ENCODE peak calls at places on chromosomes 1 and 21, in eight cellular contexts. D is BE2C, G is right lobe of liver, V is ascending aorta, W is tibial artery, L is Karpas-422, S is colonic mucosa, Z is ovary. O is an unnamed sample.

GRCh38 chr1:27868556-27868931 is 3.8 kb upstream of the THEMIS2 start:
- DNase-seq in G (no peak), W (no peak), S (no peak), Z (no peak), V (no peak), D (no peak), L (no peak), O (no peak)

GRCh38 chr1:202143011-202143767 is 1.3 kb downstream of the ARL8A start:
- DNase-seq in V (no peak), Z (no peak), G (peak; percentile 74), S (peak; percentile 59), D (no peak), W (no peak), L (peak; percentile 87), O (peak; percentile 14)

GRCh38 chr21:44505673-44506278 is 34.2 kb downstream of the KRTAP10-1 start:
- DNase-seq in D (no peak), V (no peak), W (no peak), Z (no peak), S (no peak), L (no peak), G (peak; percentile 17), O (no peak)

GRCh38 chr21:38179504-38179900 is 77.3 kb upstream of the KCNJ15 start:
- DNase-seq in W (no peak), D (no peak), L (no peak), S (no peak), Z (no peak), G (no peak), V (no peak), O (no peak)

GRCh38 chr1:236051107-236051885 is 13.6 kb downstream of the NID1 start:
- DNase-seq in G (no peak), Z (peak; percentile 60), W (no peak), V (no peak), D (no peak), S (no peak), L (no peak), O (no peak)

GRCh38 chr1:211326528-211327340 is at the start of gene TRAF5:
- DNase-seq in G (peak; percentile 58), V (no peak), W (peak; percentile 76), D (peak; percentile 80), Z (peak; percentile 73), L (peak; percentile 75), S (peak; percentile 63), O (peak; percentile 40)

GRCh38 chr1:25720624-25721023 is 79.4 kb upstream of the SELENON start:
- DNase-seq in Z (no peak), D (no peak), G (no peak), S (no peak), L (no peak), V (no peak), W (no peak), O (no peak)

GRCh38 chr1:152996633-152997385 is 4.7 kb upstream of the SPRR3 start:
- DNase-seq in L (no peak), G (no peak), D (no peak), W (no peak), S (no peak), Z (no peak), V (no peak), O (no peak)

GRCh38 chr1:232149302-232150201 is 480.4 kb downstream of the SIPA1L2 start:
- DNase-seq in V (no peak), G (no peak), L (no peak), W (no peak), Z (no peak), D (no peak), S (no peak), O (peak; percentile 81)

GRCh38 chr1:155178441-155179106 is 4.9 kb downstream of the TRIM46 start:
- DNase-seq in D (no peak), Z (peak; percentile 34), L (peak; percentile 14), G (no peak), V (no peak), S (peak; percentile 26), W (peak; percentile 62), O (no peak)

DNA sequence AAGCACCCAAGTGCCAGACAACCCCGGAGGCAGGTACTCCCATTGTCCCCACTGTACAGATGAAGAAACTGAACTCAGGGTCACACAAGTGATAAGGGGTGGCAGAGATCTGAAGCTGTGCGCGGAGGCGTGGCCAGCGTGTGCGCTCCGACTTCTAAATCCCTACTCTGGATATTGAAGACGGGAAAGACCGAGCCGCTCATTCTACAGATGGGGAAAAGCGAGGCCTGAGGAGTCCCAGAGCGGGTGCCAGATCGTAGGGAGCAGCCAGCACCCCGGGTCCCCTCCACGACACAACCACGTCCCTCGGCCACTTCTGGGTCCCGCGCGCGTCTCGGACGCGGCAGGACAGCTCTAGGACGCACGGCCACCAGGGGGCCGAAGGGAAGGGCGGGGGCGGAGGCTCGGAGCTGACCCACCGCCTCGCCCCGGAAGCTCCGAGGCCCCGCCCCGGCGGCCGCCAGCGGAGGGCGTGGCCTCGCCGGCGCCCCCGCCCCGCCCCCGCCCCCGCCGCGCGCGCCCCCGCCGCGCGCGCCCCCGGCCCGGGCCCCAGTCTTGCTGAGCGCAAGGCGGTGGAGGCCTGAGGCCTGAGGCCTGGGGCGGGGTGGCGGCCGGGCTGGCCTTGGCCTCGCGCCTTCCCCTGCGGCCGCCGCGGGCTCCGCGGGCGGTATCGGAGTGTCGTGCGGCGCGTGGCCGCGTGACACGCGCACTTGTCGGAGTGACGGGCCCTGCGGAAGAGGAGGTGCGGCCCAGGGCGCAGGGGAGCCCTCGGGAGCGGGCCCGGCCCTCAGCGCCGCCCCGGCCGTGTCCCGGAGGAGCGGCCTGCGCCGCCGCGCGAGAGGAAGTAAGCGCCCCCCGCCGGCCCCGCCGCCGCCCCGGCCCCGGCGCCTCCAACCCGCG is at the start of gene H6PD:
- DNase-seq in Z (peak; percentile 89), V (peak; percentile 45), S (peak; percentile 87), D (peak; percentile 78), L (peak; percentile 92), G (peak; percentile 92), W (peak; percentile 92), O (peak; percentile 74)
- H3K4me1 ChIP-seq in Z (peaks cover 24% of the 10 kb centered on the region), V (peaks cover 8% of the 10 kb centered on the region), S (peaks cover 4% of the 10 kb centered on the region), D (no peaks in the 10 kb centered on the region), L (peaks cover 17% of the 10 kb centered on the region), G (no peaks in the 10 kb centered on the region), W (no peaks in the 10 kb centered on the region), O (peaks cover 21% of the 10 kb centered on the region)

GRCh38 chr1:63969461-63969893 is 195.7 kb downstream of the ROR1 start:
- DNase-seq in S (no peak), W (no peak), L (no peak), G (no peak), V (no peak), D (no peak), Z (no peak), O (no peak)
- H3K4me1 ChIP-seq in S (no peaks in the 10 kb centered on the region), W (no peaks in the 10 kb centered on the region), L (no peaks in the 10 kb centered on the region), G (no peaks in the 10 kb centered on the region), V (peaks cover 3% of the 10 kb centered on the region), D (peaks cover 5% of the 10 kb centered on the region), Z (peaks cover 2% of the 10 kb centered on the region), O (peaks cover 5% of the 10 kb centered on the region)

GRCh38 chr1:1889847-1890505 is 911 bp downstream of the GNB1 start:
- DNase-seq in L (peak; percentile 82), D (peak; percentile 46), Z (peak; percentile 70), S (peak; percentile 62), G (peak; percentile 75), V (no peak), W (peak; percentile 74), O (peak; percentile 36)
- H3K4me1 ChIP-seq in L (peaks cover 41% of the 10 kb centered on the region), D (peaks cover 7% of the 10 kb centered on the region), Z (peaks cover 23% of the 10 kb centered on the region), S (peaks cover 33% of the 10 kb centered on the region), G (no peaks in the 10 kb centered on the region), V (no peaks in the 10 kb centered on the region), W (no peaks in the 10 kb centered on the region), O (peaks cover 22% of the 10 kb centered on the region)

GRCh38 chr1:110059133-110059863 is 11.2 kb downstream of the ALX3 start:
- DNase-seq in D (peak; percentile 67), S (no peak), G (no peak), V (no peak), L (no peak), W (no peak), Z (no peak), O (no peak)

GRCh38 chr1:110061341-110061740 is 9.1 kb downstream of the ALX3 start:
- DNase-seq in L (no peak), Z (no peak), D (no peak), V (no peak), S (no peak), W (no peak), G (no peak), O (no peak)

GRCh38 chr1:110058591-110058990 is 11.9 kb downstream of the ALX3 start:
- DNase-seq in D (no peak), Z (no peak), S (no peak), W (no peak), G (no peak), V (no peak), L (no peak), O (no peak)

GRCh38 chr1:110060662-110061060 is 9.8 kb downstream of the ALX3 start:
- DNase-seq in G (no peak), W (no peak), Z (no peak), D (no peak), L (no peak), V (no peak), S (no peak), O (no peak)

DNA sequence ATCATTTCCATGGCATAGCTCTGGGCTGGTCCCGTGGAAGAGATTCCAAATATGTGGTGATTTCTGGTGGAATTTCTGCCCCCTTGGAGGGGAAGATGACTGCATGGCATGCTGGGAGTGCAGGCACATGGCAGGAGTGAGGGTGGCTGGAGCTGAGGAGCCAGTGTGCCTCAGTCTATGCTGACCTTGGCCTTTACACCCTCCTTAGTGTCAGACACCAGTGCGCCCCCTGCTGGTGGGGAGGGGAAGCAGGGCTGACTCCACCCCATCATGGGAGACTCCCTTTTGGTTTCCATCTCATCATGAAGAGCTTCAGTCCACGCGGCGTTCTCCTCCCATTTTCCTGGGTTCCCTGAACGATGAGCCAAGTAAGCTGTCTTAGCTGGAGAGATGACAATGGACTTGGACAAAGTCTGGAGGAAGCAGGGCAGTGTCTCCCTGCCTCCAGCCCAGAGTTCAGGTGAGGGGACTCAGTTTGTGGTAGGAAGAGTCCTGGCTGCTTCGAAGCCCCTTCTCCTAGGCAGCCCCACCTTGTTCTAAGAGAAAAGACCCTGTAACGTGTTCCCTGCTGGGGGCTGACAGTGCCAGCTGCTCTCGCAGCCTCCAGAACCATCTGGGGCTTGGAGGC is 10.3 kb downstream of the ALX3 start:
- DNase-seq in D (peak; percentile 41), L (peak; percentile 91), S (peak; percentile 53), G (no peak), Z (no peak), V (no peak), W (no peak), O (peak; percentile 22)
- H3K4me1 ChIP-seq in D (peaks cover 49% of the 10 kb centered on the region), L (peaks cover 15% of the 10 kb centered on the region), S (no peaks in the 10 kb centered on the region), G (no peaks in the 10 kb centered on the region), Z (no peaks in the 10 kb centered on the region), V (no peaks in the 10 kb centered on the region), W (no peaks in the 10 kb centered on the region), O (no peaks in the 10 kb centered on the region)

GRCh38 chr1:21884456-21885235 is 52.5 kb downstream of the HSPG2 start:
- DNase-seq in L (no peak), W (no peak), G (no peak), S (no peak), D (no peak), Z (no peak), V (no peak), O (no peak)
- H3K4me1 ChIP-seq in L (no peaks in the 10 kb centered on the region), W (no peaks in the 10 kb centered on the region), G (no peaks in the 10 kb centered on the region), S (no peaks in the 10 kb centered on the region), D (no peaks in the 10 kb centered on the region), Z (no peaks in the 10 kb centered on the region), V (no peaks in the 10 kb centered on the region), O (no peaks in the 10 kb centered on the region)

GRCh38 chr21:42662430-42663199 is 9.2 kb downstream of the PDE9A start:
- DNase-seq in S (no peak), Z (no peak), G (no peak), L (no peak), W (no peak), V (no peak), D (no peak), O (no peak)
- H3K4me1 ChIP-seq in S (peaks cover 3% of the 10 kb centered on the region), Z (no peaks in the 10 kb centered on the region), G (no peaks in the 10 kb centered on the region), L (peaks cover 19% of the 10 kb centered on the region), W (no peaks in the 10 kb centered on the region), V (no peaks in the 10 kb centered on the region), D (peaks cover 11% of the 10 kb centered on the region), O (no peaks in the 10 kb centered on the region)

O was measured in endothelial cell of umbilical vein.